ENCODE peak calls at places on chromosomes 12 and 14, in five cellular contexts. R is cardiac fibroblast; S is MM.1S; I is iPS DF 6.9; J is naive thymus-derived CD8-positive, alpha-beta T cell. P is an unnamed sample.
A peak's percentile ranks its signal among the peaks of the same experiment; 100 is the strongest.

GRCh38 chr12:93879476-93880376 is 202.6 kb downstream of the CRADD start:
- DNase-seq in R (peak; percentile 52), S (no peak), I (no peak), J (no peak), P (no peak)

GRCh38 chr14:67137744-67138371 is 51.4 kb upstream of the GARIN2 start:
- DNase-seq in R (peak; percentile 36), S (peak; percentile 17), I (no peak), J (peak; percentile 9), P (no peak)

GRCh38 chr12:89943461-89943860 is 234.8 kb upstream of the ATP2B1 start:
- DNase-seq in R (no peak), S (no peak), I (no peak), J (no peak), P (no peak)

GRCh38 chr12:14893471-14894250 is 8.0 kb upstream of the MGP start:
- DNase-seq in R (peak; percentile 82), S (no peak), I (no peak), J (no peak), P (no peak)

GRCh38 chr12:45688188-45688587 is 41.3 kb upstream of the ARID2 start:
- DNase-seq in R (no peak), S (no peak), I (no peak), J (no peak), P (no peak)

GRCh38 chr12:51372021-51372420 is 19.2 kb downstream of the GALNT6 start:
- DNase-seq in R (no peak), S (no peak), I (no peak), J (no peak), P (no peak)

GRCh38 chr12:45727994-45728624 is 1.4 kb upstream of the ARID2 start:
- DNase-seq in R (no peak), S (no peak), I (no peak), J (no peak), P (no peak)

GRCh38 chr12:123532021-123532420 is 1.5 kb downstream of the RILPL1 start:
- DNase-seq in R (peak; percentile 50), S (peak; percentile 23), I (no peak), J (no peak), P (no peak)

GRCh38 chr12:12008232-12008850 is 62.4 kb upstream of the BCL2L14 start:
- DNase-seq in R (no peak), S (no peak), I (no peak), J (no peak), P (peak; percentile 20)

GRCh38 chr12:27305673-27306504 is 26.7 kb upstream of the BMAL2 start:
- DNase-seq in R (peak; percentile 73), S (peak; percentile 60), I (no peak), J (peak; percentile 47), P (no peak)

GRCh38 chr14:68497016-68497415 is 295.9 kb downstream of the ZFP36L1 start:
- DNase-seq in R (peak; percentile 86), S (no peak), I (no peak), J (no peak), P (no peak)

GRCh38 chr12:101414533-101415119 is 7.1 kb upstream of the ARL1 start:
- DNase-seq in R (peak; percentile 72), S (peak; percentile 75), I (no peak), J (peak; percentile 19), P (no peak)

GRCh38 chr12:9813821-9814798 is 13.2 kb upstream of the KLRF1 start:
- DNase-seq in R (peak; percentile 61), S (peak; percentile 79), I (peak; percentile 66), J (peak; percentile 95), P (peak; percentile 85)

GRCh38 chr12:66176525-66176924 is 6.7 kb upstream of the TMBIM4 start:
- DNase-seq in R (peak; percentile 71), S (no peak), I (no peak), J (no peak), P (no peak)

GRCh38 chr14:104610749-104611310 is 6.3 kb upstream of the TMEM179 start:
- DNase-seq in R (no peak), S (no peak), I (no peak), J (no peak), P (no peak)

GRCh38 chr12:100141666-100141997 is 1.0 kb downstream of the BLTP3B start:
- DNase-seq in R (peak; percentile 82), S (peak; percentile 31), I (no peak), J (peak; percentile 2), P (no peak)

GRCh38 chr12:88615490-88615889 is 35.2 kb upstream of the KITLG start:
- DNase-seq in R (no peak), S (no peak), I (no peak), J (no peak), P (no peak)

GRCh38 chr14:64817631-64818030 is 62.1 kb downstream of the SPTB start:
- DNase-seq in R (no peak), S (no peak), I (no peak), J (no peak), P (no peak)

GRCh38 chr12:16603916-16604575 is 1.9 kb downstream of the LMO3 start:
- DNase-seq in R (peak; percentile 59), S (no peak), I (no peak), J (no peak), P (no peak)

GRCh38 chr12:80233926-80234325 is 134.6 kb downstream of the OTOGL start:
- DNase-seq in R (no peak), S (no peak), I (no peak), J (no peak), P (no peak)

GRCh38 chr12:110935588-110935987 is 15.2 kb upstream of the MYL2 start:
- DNase-seq in R (no peak), S (no peak), I (no peak), J (no peak), P (no peak)

GRCh38 chr12:72282721-72283120 is 10.6 kb downstream of the TRHDE start:
- DNase-seq in R (peak; percentile 15), S (no peak), I (no peak), J (no peak), P (no peak)

GRCh38 chr12:9349888-9350885 is 142.0 kb upstream of the PZP start:
- DNase-seq in R (no peak), S (no peak), I (no peak), J (no peak), P (no peak)

GRCh38 chr12:132084681-132085635 is 59.2 kb downstream of the DDX51 start:
- DNase-seq in R (peak; percentile 67), S (no peak), I (no peak), J (peak; percentile 21), P (peak; percentile 45)

GRCh38 chr12:118307069-118307954 is 65.4 kb downstream of the TAOK3 start:
- DNase-seq in R (peak; percentile 86), S (no peak), I (no peak), J (no peak), P (no peak)

GRCh38 chr12:115322275-115322674 is 638.3 kb upstream of the TBX3 start:
- DNase-seq in R (peak; percentile 29), S (no peak), I (no peak), J (no peak), P (no peak)

GRCh38 chr12:16093825-16094224 is 182.7 kb downstream of the DERA start:
- DNase-seq in R (no peak), S (no peak), I (no peak), J (no peak), P (no peak)

GRCh38 chr14:80678436-80678835 is 263.1 kb downstream of the CEP128 start:
- DNase-seq in R (no peak), S (no peak), I (no peak), J (no peak), P (no peak)